ENCODE peak calls at places on chromosome 21, in six cellular contexts. M is stimulated activated CD8-positive, alpha-beta memory T cell treated with anti-CD3 and anti-CD28 coated beads, Interleukin-7, amount 100 ng/mL, for 24 hours; S is amniotic stem cell; T is amygdala; A is putamen; J is activated CD4-positive, alpha-beta T cell treated with anti-CD3 and anti-CD28 coated beads, Interleukin-2, amount 50 U/mL, for 1 hour. C is an unnamed sample.

GRCh38 chr21:35962917-35963316 is 97.4 kb downstream of the SETD4 start:
- DNase-seq in M (no peak), S (no peak), T (no peak), A (no peak), J (no peak), C (no peak)

GRCh38 chr21:29091032-29091431 is 17.6 kb upstream of the CCT8 start:
- DNase-seq in M (no peak), S (no peak), T (no peak), A (no peak), J (no peak), C (no peak)

GRCh38 chr21:26445440-26445839 is 127.6 kb downstream of the CYYR1 start:
- DNase-seq in M (no peak), S (no peak), T (no peak), A (no peak), J (no peak), C (no peak)

GRCh38 chr21:23402929-23403520 is 2204.3 kb downstream of the MRPL39 start:
- DNase-seq in M (no peak), S (no peak), T (no peak), A (no peak), J (no peak), C (no peak)

GRCh38 chr21:15964181-15964855 is 234.5 kb downstream of the USP25 start:
- DNase-seq in M (no peak), S (no peak), T (no peak), A (no peak), J (no peak), C (no peak)

GRCh38 chr21:42358261-42358660 is 7.5 kb upstream of the TFF2 start:
- DNase-seq in M (no peak), S (no peak), T (no peak), A (no peak), J (no peak), C (no peak)

GRCh38 chr21:44986471-44987291 is 46.9 kb downstream of the SLX9 start:
- DNase-seq in M (no peak), S (no peak), T (no peak), A (no peak), J (no peak), C (no peak)

GRCh38 chr21:36678538-36678937 is 20.4 kb upstream of the SIM2 start:
- DNase-seq in M (no peak), S (no peak), T (no peak), A (no peak), J (no peak), C (no peak)

GRCh38 chr21:35128526-35128925 is 79.4 kb upstream of the RUNX1 start:
- DNase-seq in M (no peak), S (no peak), T (no peak), A (no peak), J (no peak), C (no peak)

GRCh38 chr21:31490471-31490870 is 146.4 kb upstream of the TIAM1 start:
- DNase-seq in M (no peak), S (no peak), T (no peak), A (no peak), J (no peak), C (no peak)

GRCh38 chr21:44349416-44349846 is 4.0 kb upstream of the TRPM2 start:
- DNase-seq in M (no peak), S (no peak), T (no peak), A (no peak), J (no peak), C (no peak)

GRCh38 chr21:39430457-39430856 is 15.1 kb downstream of the LCA5L start:
- DNase-seq in M (no peak), S (no peak), T (no peak), A (no peak), J (no peak), C (no peak)